ENCODE peak calls at places on chromosomes 6 and 20, in six cellular contexts. E is CD8-positive, alpha-beta T cell; M is AG08396; V is Right ventricle myocardium superior; D is ovary; F is SK-MEL-5. W is an unnamed sample.

GRCh38 chr20:11473971-11474370 is 443.7 kb upstream of the BTBD3 start:
- DNase-seq in E (no peak), M (no peak), V (no peak), D (no peak), F (peak; percentile 76), W (no peak)

GRCh38 chr20:8212286-8212685 is 80.2 kb downstream of the PLCB1 start:
- DNase-seq in E (no peak), M (no peak), V (no peak), D (no peak), F (no peak), W (no peak)

GRCh38 chr20:4848041-4848440 is 126.3 kb downstream of the PRND start:
- DNase-seq in E (no peak), M (no peak), V (no peak), D (no peak), F (no peak), W (no peak)

GRCh38 chr6:44305200-44305725 is 7.9 kb downstream of the AARS2 start:
- DNase-seq in E (no peak), M (no peak), V (no peak), D (no peak), F (no peak), W (no peak)

GRCh38 chr6:155125916-155126315 is 130.8 kb downstream of the TIAM2 start:
- DNase-seq in E (no peak), M (no peak), V (no peak), D (no peak), F (no peak), W (no peak)

GRCh38 chr6:27280064-27280539 is 32.0 kb downstream of the POM121L2 start:
- DNase-seq in E (no peak), M (peak; percentile 56), V (no peak), D (peak; percentile 20), F (peak; percentile 79), W (no peak)

GRCh38 chr20:56805966-56806365 is 176.9 kb downstream of the TFAP2C start:
- DNase-seq in E (no peak), M (no peak), V (no peak), D (no peak), F (no peak), W (no peak)

GRCh38 chr20:2706688-2707352 is 14.2 kb downstream of the EBF4 start:
- DNase-seq in E (no peak), M (no peak), V (no peak), D (no peak), F (no peak), W (no peak)

GRCh38 chr20:64130876-64131275 is 23.5 kb upstream of the NPBWR2 start:
- DNase-seq in E (no peak), M (no peak), V (peak; percentile 7), D (no peak), F (no peak), W (no peak)

GRCh38 chr20:43603124-43603523 is 12.4 kb downstream of the IFT52 start:
- DNase-seq in E (no peak), M (no peak), V (no peak), D (no peak), F (no peak), W (no peak)

GRCh38 chr6:129368970-129369369 is 341.0 kb downstream of the ARHGAP18 start:
- DNase-seq in E (no peak), M (no peak), V (no peak), D (no peak), F (no peak), W (no peak)

GRCh38 chr20:37986873-37987601 is 46.2 kb downstream of the TTI1 start:
- DNase-seq in E (no peak), M (peak; percentile 66), V (peak; percentile 86), D (no peak), F (no peak), W (no peak)

GRCh38 chr6:96898241-96898851 is 655 bp upstream of the NDUFAF4 start:
- DNase-seq in E (no peak), M (no peak), V (no peak), D (no peak), F (peak; percentile 36), W (no peak)

GRCh38 chr6:90003941-90004340 is 109.7 kb downstream of the GJA10 start:
- DNase-seq in E (no peak), M (no peak), V (no peak), D (no peak), F (no peak), W (no peak)

GRCh38 chr20:40262219-40262618 is 426.8 kb downstream of the MAFB start:
- DNase-seq in E (no peak), M (no peak), V (no peak), D (no peak), F (peak; percentile 16), W (no peak)

GRCh38 chr20:22686097-22686496 is 101.7 kb upstream of the FOXA2 start:
- DNase-seq in E (no peak), M (peak; percentile 76), V (peak; percentile 68), D (no peak), F (peak; percentile 90), W (peak; percentile 63)

GRCh38 chr6:43570876-43571441 is 4.9 kb downstream of the XPO5 start:
- DNase-seq in E (no peak), M (no peak), V (no peak), D (no peak), F (no peak), W (no peak)

GRCh38 chr6:161880070-161880469 is 606.2 kb upstream of the AGPAT4 start:
- DNase-seq in E (no peak), M (no peak), V (no peak), D (no peak), F (no peak), W (no peak)